ENCODE peak calls at places on chromosome 21, in four cellular contexts. T is BJ, O is adrenal gland, M is astrocyte. B is an unnamed sample.

GRCh38 chr21:45768011-45768740 is 124.7 kb downstream of the PCBP3 start:
- DNase-seq in O (no peak), T (no peak), M (peak), B (peak)

GRCh38 chr21:32812035-32812434 is 40.5 kb upstream of the PAXBP1 start:
- DNase-seq in T (no peak), M (peak), O (no peak), B (no peak)

GRCh38 chr21:33325222-33326067 is 675 bp downstream of the IFNAR1 start:
- DNase-seq in O (peak), T (peak), M (peak), B (peak)

GRCh38 chr21:33101300-33102005 is 31.5 kb downstream of the OLIG1 start:
- DNase-seq in O (no peak), T (no peak), M (no peak), B (no peak)

GRCh38 chr21:42515708-42516502 is 2.3 kb downstream of the SLC37A1 start:
- DNase-seq in O (no peak), T (no peak), M (no peak), B (no peak)

GRCh38 chr21:46409641-46410406 is 48.9 kb upstream of the DIP2A start:
- DNase-seq in O (no peak), T (no peak), M (no peak), B (no peak)

GRCh38 chr21:37827878-37828277 is 88.4 kb downstream of the KCNJ6 start:
- DNase-seq in O (no peak), M (no peak), T (no peak), B (no peak)

GRCh38 chr21:16588433-16588860 is 858.7 kb downstream of the USP25 start:
- DNase-seq in T (peak), O (peak), M (peak), B (peak)

GRCh38 chr21:45964649-45965048 is 16.9 kb upstream of the COL6A1 start:
- DNase-seq in O (no peak), M (no peak), T (no peak), B (no peak)

GRCh38 chr21:24260751-24261150 is 1346.5 kb downstream of the MRPL39 start:
- DNase-seq in T (no peak), M (no peak), O (no peak), B (no peak)

GRCh38 chr21:45767071-45768006 is 123.8 kb downstream of the PCBP3 start:
- DNase-seq in T (no peak), O (no peak), M (peak), B (peak)

GRCh38 chr21:19420607-19421006 is 1017.0 kb upstream of the TMPRSS15 start:
- DNase-seq in M (no peak), T (no peak), O (no peak), B (peak)

GRCh38 chr21:42636535-42636914 is 16.9 kb upstream of the PDE9A start:
- DNase-seq in T (peak), M (peak), O (no peak), B (peak)

GRCh38 chr21:34220556-34221195 is 143.1 kb upstream of the KCNE2 start:
- DNase-seq in T (no peak), M (no peak), O (no peak), B (no peak)

GRCh38 chr21:17270234-17270633 is 242.6 kb upstream of the CXADR start:
- DNase-seq in M (peak), O (peak), T (peak), B (peak)

GRCh38 chr21:26060335-26061115 is 110.0 kb downstream of the APP start:
- DNase-seq in M (no peak), T (no peak), O (no peak), B (no peak)

GRCh38 chr21:43193088-43193650 is 24.4 kb downstream of the CRYAA start:
- DNase-seq in O (no peak), T (no peak), M (no peak), B (no peak)

GRCh38 chr21:43209575-43210453 is 41.0 kb downstream of the CRYAA start:
- DNase-seq in T (no peak), O (peak), M (peak), B (peak)

GRCh38 chr21:25772680-25773079 is 37.9 kb downstream of the GABPA start:
- DNase-seq in T (no peak), M (no peak), O (no peak), B (peak)

GRCh38 chr21:34579411-34579810 is 35.5 kb downstream of the RCAN1 start:
- DNase-seq in M (peak), T (no peak), O (no peak), B (peak)

GRCh38 chr21:18164933-18165332 is 79.7 kb upstream of the CHODL start:
- DNase-seq in T (no peak), O (no peak), M (no peak), B (no peak)

GRCh38 chr21:18058731-18059398 is 185.8 kb upstream of the CHODL start:
- DNase-seq in O (no peak), T (no peak), M (no peak), B (no peak)

GRCh38 chr21:34367320-34367935 is 3.6 kb downstream of the KCNE2 start:
- DNase-seq in O (peak), T (peak), M (peak), B (peak)

GRCh38 chr21:45460611-45461368 is 55.8 kb downstream of the COL18A1 start:
- DNase-seq in M (peak), T (peak), O (no peak), B (peak)

GRCh38 chr21:31961027-31961426 is 88.2 kb downstream of the HUNK start:
- DNase-seq in M (no peak), O (no peak), T (no peak), B (no peak)

GRCh38 chr21:45945066-45945867 is 36.3 kb upstream of the COL6A1 start:
- DNase-seq in M (no peak), O (no peak), T (no peak), B (no peak)

GRCh38 chr21:23014021-23014420 is 2015.8 kb downstream of the NCAM2 start:
- DNase-seq in O (no peak), M (no peak), T (no peak), B (no peak)

GRCh38 chr21:32494946-32495703 is 82.6 kb downstream of the EVA1C start:
- DNase-seq in T (peak), M (peak), O (no peak), B (peak)

GRCh38 chr21:42781150-42781980 is 98.0 kb downstream of the WDR4 start:
- DNase-seq in O (no peak), T (no peak), M (no peak), B (no peak)

GRCh38 chr21:45544449-45545235 is 2.4 kb upstream of the SLC19A1 start:
- DNase-seq in T (no peak), M (no peak), O (peak), B (no peak)

GRCh38 chr21:17462276-17462981 is 50.4 kb upstream of the CXADR start:
- DNase-seq in T (no peak), M (peak), O (no peak), B (peak)

GRCh38 chr21:25901580-25901979 is 166.8 kb downstream of the GABPA start:
- DNase-seq in M (no peak), T (no peak), O (no peak), B (no peak)

GRCh38 chr21:34335316-34335715 is 28.5 kb upstream of the KCNE2 start:
- DNase-seq in O (no peak), T (peak), M (peak), B (no peak)

GRCh38 chr21:45475797-45476570 is 66.3 kb downstream of the SLC19A1 start:
- DNase-seq in O (no peak), T (no peak), M (no peak), B (no peak)

GRCh38 chr21:35674895-35675470 is 385.3 kb downstream of the SETD4 start:
- DNase-seq in T (no peak), O (no peak), M (no peak), B (peak)
- TF ChIP-seq CTCF in T (no peak), O (no peak), M (no peak), B (peak)

DNA sequence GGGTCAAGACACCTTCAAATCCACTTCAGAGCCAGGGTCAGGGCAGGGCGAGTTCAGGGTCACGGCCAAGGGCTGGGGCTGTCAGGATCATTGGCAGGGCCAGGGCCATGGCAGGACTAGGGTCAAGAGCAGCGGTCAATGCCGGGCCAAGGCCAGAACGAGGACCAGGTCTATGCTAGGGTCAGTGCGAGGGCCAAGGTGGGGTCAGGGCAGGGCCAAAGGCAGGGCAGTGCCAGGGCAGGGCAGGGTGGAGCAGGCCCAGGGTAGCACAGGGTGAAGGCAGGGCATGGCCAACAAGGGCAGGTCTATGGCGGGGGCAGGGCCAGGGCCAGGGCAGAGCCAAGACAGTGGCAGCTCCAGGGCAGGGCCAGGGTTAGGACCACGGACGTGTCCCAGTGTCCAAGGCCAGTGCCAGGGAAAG is 154.0 kb downstream of the LIPI start:
- DNase-seq in O (no peak), M (no peak), T (no peak), B (no peak)
- H3K4me3 ChIP-seq in O (no peak), M (no peak), T (no peak), B (no peak)

GRCh38 chr21:27565418-27565817 is 598.5 kb upstream of the ADAMTS5 start:
- DNase-seq in O (no peak), T (no peak), M (no peak), B (no peak)

GRCh38 chr21:27564684-27565280 is 597.9 kb upstream of the ADAMTS5 start:
- DNase-seq in T (no peak), O (peak), M (peak), B (peak)

GRCh38 chr21:27566521-27566920 is 599.6 kb upstream of the ADAMTS5 start:
- DNase-seq in M (no peak), T (no peak), O (no peak), B (no peak)

GRCh38 chr21:27561116-27561515 is 594.2 kb upstream of the ADAMTS5 start:
- DNase-seq in M (no peak), T (no peak), O (no peak), B (no peak)

DNA sequence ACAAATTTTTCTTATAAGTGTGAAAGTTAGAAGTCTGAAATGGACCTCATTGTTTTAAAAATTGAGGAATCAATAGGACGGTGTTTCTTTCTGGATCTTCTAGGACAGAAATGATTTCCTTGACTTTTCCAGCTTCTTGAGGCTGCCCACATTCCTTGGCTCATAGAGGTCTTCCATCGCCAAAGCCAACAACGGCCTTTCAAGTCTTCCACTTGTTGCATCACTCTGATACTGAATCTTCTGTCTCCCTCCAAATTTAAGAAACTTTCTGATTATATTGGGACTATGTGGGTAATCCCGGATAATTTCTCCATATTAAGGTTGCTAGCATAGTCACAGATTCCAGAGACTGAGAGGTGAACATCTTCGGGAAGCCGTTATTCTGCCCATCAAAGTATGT is 595.4 kb upstream of the ADAMTS5 start:
- DNase-seq in O (no peak), T (no peak), M (no peak), B (no peak)
- TF ChIP-seq CTCF in O (no peak), T (no peak), M (no peak), B (no peak)

GRCh38 chr21:39182484-39183271 is 573 bp downstream of the PSMG1 start:
- DNase-seq in M (no peak), T (no peak), O (peak), B (peak)

GRCh38 chr21:39180429-39181019 is 2.7 kb downstream of the PSMG1 start:
- DNase-seq in T (no peak), O (no peak), M (no peak), B (peak)

GRCh38 chr21:39183272-39184049 is at the start of gene PSMG1:
- DNase-seq in T (peak), O (peak), M (peak), B (peak)

GRCh38 chr21:39182016-39182415 is 1.2 kb downstream of the PSMG1 start:
- DNase-seq in T (no peak), O (no peak), M (no peak), B (peak)

GRCh38 chr21:39181205-39181818 is 1.9 kb downstream of the PSMG1 start:
- DNase-seq in O (no peak), T (no peak), M (no peak), B (no peak)
- H3K4me3 ChIP-seq in O (no peak), T (no peak), M (no peak), B (no peak)

GRCh38 chr21:21688877-21689276 is 690.7 kb downstream of the NCAM2 start:
- DNase-seq in T (no peak), O (peak), M (peak), B (peak)
- TF ChIP-seq CTCF in T (peak), O (peak), M (peak), B (peak)

DNA sequence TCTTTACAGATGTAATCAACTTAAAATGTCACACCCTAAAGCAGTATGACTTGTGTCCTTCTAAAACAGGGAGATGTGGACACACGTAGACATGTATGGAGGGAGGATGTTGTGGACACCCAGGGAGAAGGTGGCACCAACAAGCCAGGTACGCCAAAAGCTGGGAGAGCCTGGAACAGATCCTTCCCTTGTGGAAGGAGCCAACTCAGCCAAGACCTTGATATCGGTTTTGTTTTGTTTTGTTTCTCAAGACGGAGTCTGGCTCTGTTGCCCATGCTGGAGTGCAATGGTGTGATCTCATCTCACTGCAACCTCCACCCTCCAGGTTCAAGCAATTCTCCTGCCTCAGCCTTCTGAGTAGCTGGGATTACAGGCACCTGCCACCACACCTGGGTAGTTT is 45.6 kb downstream of the CHAF1B start:
- DNase-seq in O (no peak), M (peak), T (no peak), B (peak)
- H3K4me3 ChIP-seq in O (no peak), M (peak), T (no peak), B (no peak)

GRCh38 chr21:41429925-41430491 is 4.0 kb downstream of the MX1 start:
- DNase-seq in T (no peak), M (no peak), O (no peak), B (no peak)

GRCh38 chr21:41431788-41432548 is 5.9 kb downstream of the MX1 start:
- DNase-seq in T (no peak), O (no peak), M (no peak), B (no peak)

GRCh38 chr21:41435728-41436127 is 9.7 kb downstream of the MX1 start:
- DNase-seq in T (no peak), M (no peak), O (no peak), B (no peak)

GRCh38 chr21:41432567-41433460 is 6.8 kb downstream of the MX1 start:
- DNase-seq in T (no peak), O (no peak), M (no peak), B (no peak)

GRCh38 chr21:41433566-41433965 is 7.5 kb downstream of the MX1 start:
- DNase-seq in M (no peak), T (no peak), O (no peak), B (no peak)
- TF ChIP-seq CTCF in M (no peak), T (no peak), O (no peak), B (no peak)

DNA sequence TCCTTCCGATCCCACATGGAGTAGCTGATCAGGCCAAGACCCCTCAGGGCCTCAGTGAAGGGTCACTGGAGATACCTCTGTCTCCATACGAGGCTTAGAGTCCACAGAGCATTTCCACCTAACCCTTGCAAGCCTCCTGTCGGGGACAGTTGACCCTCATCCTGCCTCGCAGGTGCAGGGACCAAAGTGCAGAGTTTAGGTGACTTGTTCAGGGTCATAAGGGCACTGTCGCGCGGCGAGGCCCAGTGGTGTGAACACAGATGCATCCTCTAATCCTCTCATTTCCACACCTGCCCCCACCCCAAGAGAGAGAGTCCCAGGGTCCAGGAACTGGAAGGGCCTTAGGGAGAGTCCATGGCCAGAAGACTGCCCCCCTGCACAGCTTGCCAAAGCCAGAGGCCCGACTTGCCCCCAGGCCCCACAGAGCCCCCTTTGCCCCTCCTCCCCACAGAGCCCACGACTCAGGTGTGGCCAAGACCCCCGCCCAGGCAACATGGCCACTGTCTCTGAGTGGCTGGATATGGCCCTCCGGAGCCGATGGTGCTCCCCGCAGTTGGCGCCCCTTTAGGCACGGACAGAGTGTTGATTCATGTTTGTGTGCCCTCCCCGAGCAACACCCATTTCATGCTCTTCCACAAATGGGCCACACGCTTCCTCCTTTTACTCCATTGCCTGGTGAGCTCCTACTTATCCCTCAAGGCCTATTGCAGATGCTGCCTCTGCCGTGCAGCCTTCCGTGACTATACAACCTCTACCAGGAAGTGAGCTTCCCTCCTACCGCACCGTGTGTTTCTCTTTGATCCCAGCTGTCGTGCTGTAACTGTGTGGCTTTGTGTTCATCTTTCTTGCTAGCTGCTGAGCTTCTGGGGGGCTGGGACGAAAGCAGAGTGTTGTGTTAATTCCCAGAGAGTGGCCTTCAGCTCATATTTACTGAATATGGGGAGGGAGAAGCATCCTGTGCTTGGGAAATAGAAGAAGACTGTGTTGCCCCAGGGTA is 1.7 kb downstream of the TRPM2 start:
- DNase-seq in T (no peak), O (no peak), M (no peak), B (no peak)
- H3K4me3 ChIP-seq in T (no peak), O (no peak), M (no peak), B (no peak)

GRCh38 chr21:15434185-15434905 is 295.4 kb upstream of the USP25 start:
- DNase-seq in T (no peak), O (no peak), M (no peak), B (no peak)
- TF ChIP-seq CTCF in T (no peak), O (no peak), M (no peak), B (no peak)

B was measured in choroid plexus epithelial cell.